ENCODE peak calls at places on chromosomes 6 and 20, in seven cellular contexts. Z is SK-N-SH, L is HCT116, P is HepG2, T is H1, A is K562, K is GM12878. M is an unnamed sample.

GRCh38 chr6:111124406-111124805 is 37.1 kb downstream of the SLC16A10 start:
- DNase-seq in K (no peak), T (no peak), Z (no peak), A (no peak), L (no peak), P (no peak), M (no peak)

GRCh38 chr6:21005816-21006553 is 471.7 kb downstream of the CDKAL1 start:
- DNase-seq in K (peak; percentile 40), Z (peak; percentile 51), T (no peak), P (peak; percentile 64), A (no peak), L (peak; percentile 85), M (no peak)

GRCh38 chr20:62359491-62360121 is 7.5 kb downstream of the LAMA5 start:
- DNase-seq in P (no peak), T (no peak), A (peak; percentile 62), K (no peak), L (peak; percentile 73), Z (no peak), M (no peak)

GRCh38 chr20:63686492-63687321 is 9.7 kb upstream of the TNFRSF6B start:
- DNase-seq in Z (no peak), P (no peak), A (no peak), K (no peak), T (no peak), L (peak; percentile 57), M (no peak)

GRCh38 chr6:17015551-17016381 is 86.1 kb upstream of the STMND1 start:
- DNase-seq in L (no peak), Z (no peak), A (peak; percentile 9), K (no peak), P (no peak), T (no peak), M (no peak)

GRCh38 chr6:119479860-119480655 is 130.5 kb upstream of the MAN1A1 start:
- DNase-seq in A (peak; percentile 68), K (no peak), T (no peak), P (no peak), Z (no peak), L (no peak), M (no peak)

GRCh38 chr20:50478162-50479036 is 31.8 kb upstream of the PTPN1 start:
- DNase-seq in Z (peak; percentile 44), T (no peak), P (peak; percentile 83), A (peak; percentile 93), K (no peak), L (peak; percentile 47), M (peak; percentile 87)

GRCh38 chr6:138588805-138589434 is 89.6 kb upstream of the NHSL1 start:
- DNase-seq in L (peak; percentile 67), T (no peak), A (peak; percentile 82), P (peak; percentile 80), Z (peak; percentile 61), K (peak; percentile 30), M (peak; percentile 67)

GRCh38 chr6:63525186-63525878 is 46.9 kb upstream of the LOC128125822 start:
- DNase-seq in L (peak; percentile 37), T (no peak), K (no peak), P (no peak), A (peak; percentile 4), Z (no peak), M (no peak)

GRCh38 chr6:129859524-129859923 is 1.6 kb downstream of the TMEM244 start:
- DNase-seq in P (no peak), A (no peak), K (no peak), Z (no peak), L (no peak), T (no peak), M (no peak)

DNA sequence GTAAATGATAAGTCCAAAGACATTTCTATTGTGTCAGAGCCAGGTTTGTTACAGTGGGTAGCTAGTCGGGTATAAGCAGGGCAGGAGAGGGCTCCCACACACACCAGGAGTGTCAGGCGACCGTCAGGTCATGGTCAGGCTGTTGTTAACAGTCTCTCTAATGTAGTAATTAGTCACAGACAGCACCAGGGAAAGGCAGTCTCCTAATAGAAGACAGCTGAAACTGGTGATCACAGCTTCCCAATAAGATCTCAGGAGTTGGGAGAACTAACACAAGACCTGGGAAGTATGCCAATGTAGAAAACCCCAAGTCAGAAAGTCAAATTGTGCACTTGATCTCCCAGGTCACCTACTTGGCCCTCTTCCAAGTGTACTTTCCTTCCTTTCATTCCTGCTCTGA is 53.1 kb upstream of the GPR6 start:
- DNase-seq in P (no peak), K (no peak), T (no peak), A (no peak), Z (no peak), L (no peak), M (no peak)
- TF ChIP-seq JUND in P (no peak), K (no peak), T (no peak), A (no peak), Z (no peak), L (no peak), M (no peak)

GRCh38 chr20:2742934-2743559 is 50.5 kb downstream of the EBF4 start:
- DNase-seq in L (peak; percentile 54), Z (peak; percentile 82), A (peak; percentile 70), T (peak; percentile 62), P (peak; percentile 73), K (no peak), M (peak; percentile 83)
- TF ChIP-seq JUND in L (no peak), Z (no peak), A (no peak), T (no peak), P (no peak), K (no peak), M (no peak)

GRCh38 chr20:57582432-57583288 is 21.8 kb downstream of the PCK1 start:
- DNase-seq in A (peak; percentile 45), Z (peak; percentile 74), T (no peak), L (no peak), P (peak; percentile 24), K (no peak), M (no peak)
- TF ChIP-seq JUND in A (peak; percentile 34), Z (no peak), T (no peak), L (no peak), P (no peak), K (no peak), M (no peak)

GRCh38 chr6:90082847-90083246 is 188.6 kb downstream of the GJA10 start:
- DNase-seq in K (no peak), T (no peak), L (no peak), A (no peak), Z (no peak), P (no peak), M (no peak)

GRCh38 chr6:90083891-90084290 is 189.6 kb downstream of the GJA10 start:
- DNase-seq in L (no peak), T (no peak), K (peak; percentile 19), A (peak; percentile 64), Z (no peak), P (no peak), M (no peak)

GRCh38 chr6:90087103-90087833 is 193.0 kb downstream of the GJA10 start:
- DNase-seq in L (no peak), Z (no peak), P (no peak), K (no peak), A (no peak), T (no peak), M (no peak)

GRCh38 chr6:90088009-90088408 is 193.7 kb downstream of the GJA10 start:
- DNase-seq in Z (no peak), K (no peak), L (no peak), A (no peak), P (no peak), T (no peak), M (no peak)

DNA sequence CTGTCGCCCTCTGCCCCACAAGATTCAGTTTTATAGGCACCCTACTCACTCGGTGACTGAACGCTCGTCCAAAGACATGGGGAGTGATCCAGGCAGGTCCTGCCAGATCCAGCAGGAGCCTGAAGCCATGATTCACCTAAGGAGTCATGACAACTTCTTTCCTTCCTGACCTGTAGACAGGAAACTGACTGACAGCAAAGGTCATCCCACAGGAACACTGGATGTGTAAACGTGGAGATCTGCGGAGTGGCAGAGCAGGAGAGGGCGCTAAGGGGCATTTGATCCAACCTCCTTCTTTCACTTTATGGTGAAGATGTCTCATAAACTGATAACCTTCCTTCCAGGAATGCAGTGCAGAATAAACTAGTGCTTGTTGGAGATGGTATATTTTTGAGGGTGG is 192.2 kb downstream of the GJA10 start:
- DNase-seq in Z (no peak), T (no peak), L (peak; percentile 35), A (no peak), K (no peak), P (no peak), M (no peak)
- TF ChIP-seq JUND in Z (no peak), T (no peak), L (peak; percentile 38), A (no peak), K (no peak), P (no peak), M (no peak)